ENCODE peak calls at places on chromosomes 1 and 21, in four cellular contexts. S is stimulated activated CD8-positive, alpha-beta memory T cell treated with anti-CD3 and anti-CD28 coated beads, Interleukin-7, amount 100 ng/mL, for 4 hours; J is mammary epithelial cell; Z is stomach. F is an unnamed sample.

GRCh38 chr21:32155226-32155625 is 123.6 kb downstream of the MIS18A start:
- DNase-seq in Z (no peak), J (no peak), S (no peak), F (no peak)

GRCh38 chr1:166032901-166033371 is 133.9 kb downstream of the FAM78B start:
- DNase-seq in Z (peak; percentile 26), S (no peak), J (no peak), F (no peak)

GRCh38 chr21:18840239-18840638 is 436.7 kb upstream of the TMPRSS15 start:
- DNase-seq in Z (no peak), S (no peak), J (no peak), F (no peak)

GRCh38 chr1:33886452-33886851 is 22.6 kb downstream of the HMGB4 start:
- DNase-seq in J (no peak), Z (no peak), S (no peak), F (no peak)

GRCh38 chr1:24294228-24294672 is 24.9 kb upstream of the GRHL3 start:
- DNase-seq in Z (no peak), J (peak; percentile 98), S (no peak), F (no peak)

GRCh38 chr1:177569476-177569875 is 398.7 kb downstream of the BRINP2 start:
- DNase-seq in J (no peak), S (no peak), Z (no peak), F (no peak)

GRCh38 chr21:42746593-42747266 is 93.3 kb downstream of the PDE9A start:
- DNase-seq in J (no peak), Z (peak; percentile 53), S (peak; percentile 4), F (peak; percentile 33)

GRCh38 chr1:191608367-191608766 is 549.9 kb upstream of the RGS18 start:
- DNase-seq in Z (no peak), J (peak; percentile 71), S (no peak), F (no peak)

GRCh38 chr1:51583532-51583931 is 33.4 kb upstream of the OSBPL9 start:
- DNase-seq in Z (peak; percentile 27), S (no peak), J (peak; percentile 96), F (no peak)

GRCh38 chr1:67213164-67213563 is 46.9 kb downstream of the IL23R start:
- DNase-seq in J (no peak), Z (no peak), S (no peak), F (no peak)

GRCh38 chr1:200215350-200215749 is 187.8 kb downstream of the NR5A2 start:
- DNase-seq in S (no peak), J (no peak), Z (no peak), F (no peak)

GRCh38 chr1:220462756-220463155 is 65.2 kb upstream of the MARK1 start:
- DNase-seq in J (no peak), S (no peak), Z (no peak), F (no peak)

GRCh38 chr1:71521655-71522264 is 440.9 kb upstream of the ZRANB2 start:
- DNase-seq in S (no peak), J (peak; percentile 12), Z (peak; percentile 39), F (no peak)

GRCh38 chr1:1314678-1315335 is 6.4 kb downstream of the PUSL1 start:
- DNase-seq in Z (no peak), J (no peak), S (no peak), F (no peak)

GRCh38 chr1:227424159-227424680 is 105.9 kb upstream of the CDC42BPA start:
- DNase-seq in Z (no peak), S (no peak), J (no peak), F (no peak)

GRCh38 chr1:6359568-6360496 is 33.7 kb downstream of the ACOT7 start:
- DNase-seq in J (peak; percentile 73), Z (peak; percentile 88), S (peak; percentile 30), F (peak; percentile 31)

GRCh38 chr1:151980287-151981177 is 13.1 kb downstream of the S100A10 start:
- DNase-seq in S (no peak), J (peak; percentile 67), Z (no peak), F (no peak)

GRCh38 chr1:8259498-8260290 is 58.2 kb upstream of the SLC45A1 start:
- DNase-seq in S (no peak), Z (peak; percentile 91), J (peak; percentile 76), F (no peak)

GRCh38 chr1:225554216-225554812 is 98.6 kb downstream of the ENAH start:
- DNase-seq in S (no peak), Z (no peak), J (no peak), F (no peak)